ENCODE peak calls at places on chromosomes 3 and 15, in eight cellular contexts. V is HEK293T; Q is NCI-H1694; R is effector memory CD8-positive, alpha-beta T cell; K is glutamatergic neuron; O is stimulated activated CD4-positive, alpha-beta T cell treated with anti-CD3 and anti-CD28 coated beads, Interleukin-2, amount 100 ng/mL, for 48 hours; S is renal cortical epithelial cell; J is kidney tubule cell. B is an unnamed sample.

GRCh38 chr3:172656602-172657001 is 54.3 kb downstream of the NCEH1 start:
- DNase-seq in V (no peak), K (no peak), O (no peak), S (no peak), Q (no peak), J (no peak), R (no peak), B (no peak)

GRCh38 chr3:169118666-169119370 is 544.7 kb downstream of the MECOM start:
- DNase-seq in O (no peak), R (no peak), V (no peak), S (peak), J (peak), K (no peak), Q (no peak), B (peak)

GRCh38 chr15:52680041-52680391 is 828 bp upstream of the ATOSA start:
- DNase-seq in J (peak), K (no peak), R (no peak), O (no peak), S (peak), V (no peak), Q (no peak), B (no peak)

GRCh38 chr15:55279746-55280351 is 9.8 kb downstream of the RAB27A start:
- DNase-seq in Q (no peak), K (no peak), J (peak), V (no peak), R (peak), S (peak), O (peak), B (peak)

GRCh38 chr3:64995857-64996564 is 308.2 kb upstream of the ADAMTS9 start:
- DNase-seq in O (no peak), K (no peak), S (no peak), J (no peak), V (peak), R (no peak), Q (no peak), B (peak)

GRCh38 chr3:104032283-104032682 is 1334.4 kb upstream of the ALCAM start:
- DNase-seq in J (peak), K (no peak), S (peak), V (no peak), R (no peak), Q (no peak), O (no peak), B (no peak)

GRCh38 chr15:28105793-28106192 is 6.7 kb upstream of the OCA2 start:
- DNase-seq in V (no peak), K (no peak), J (no peak), R (no peak), O (no peak), S (no peak), Q (no peak), B (no peak)

GRCh38 chr3:54008099-54008498 is 114.3 kb upstream of the CACNA2D3 start:
- DNase-seq in Q (no peak), R (no peak), J (no peak), V (no peak), S (no peak), O (no peak), K (no peak), B (no peak)

GRCh38 chr3:194380300-194380699 is 10.8 kb upstream of the LRRC15 start:
- DNase-seq in V (no peak), O (no peak), R (no peak), K (no peak), J (no peak), Q (no peak), S (no peak), B (no peak)

GRCh38 chr3:176734146-176734545 is 463.1 kb downstream of the TBL1XR1 start:
- DNase-seq in J (no peak), K (peak), R (no peak), O (no peak), Q (no peak), V (no peak), S (no peak), B (no peak)